ENCODE peak calls at places on chromosome 2, in eight cellular contexts. F is activated T-helper 1 cell treated with anti-CD3 and anti-CD28 coated beads, Interleukin-12 subunit alpha, Interleukin-12 subunit beta, Interleukin-2, Interleukin-4 antibody, amounts not matched to agents 30 ng/mL and 10 ng/mL and 1 ng/mL, durations not matched to agents 14 hours and 24 hours and 36 hours; V is cerebellar cortex; B is astrocyte of the hippocampus; Z is effector memory CD8-positive, alpha-beta T cell; U is hippocampal formation; D is mesothelial cell of epicardium; W is activated naive CD4-positive, alpha-beta T cell treated with anti-CD3 and anti-CD28 coated beads, Interleukin-2, amount 50 U/mL, for 72 hours. X is an unnamed sample.

GRCh38 chr2:19702267-19702666 is 199.5 kb downstream of the TTC32 start:
- DNase-seq in W (no peak), B (peak; percentile 9), Z (no peak), F (no peak), U (no peak), V (no peak), D (no peak), X (no peak)

GRCh38 chr2:204453730-204454167 is 91.5 kb upstream of the PARD3B start:
- DNase-seq in F (no peak), W (no peak), D (no peak), V (no peak), Z (no peak), B (peak; percentile 72), U (no peak), X (peak; percentile 73)

GRCh38 chr2:1741851-1742250 is 2.5 kb downstream of the PXDN start:
- DNase-seq in Z (no peak), V (no peak), U (no peak), F (no peak), W (no peak), D (no peak), B (peak; percentile 2), X (peak; percentile 45)

GRCh38 chr2:96661324-96661723 is 18.8 kb downstream of the FER1L5 start:
- DNase-seq in B (no peak), U (no peak), W (no peak), Z (no peak), V (no peak), F (no peak), D (no peak), X (no peak)

GRCh38 chr2:151757861-151758260 is 23.6 kb upstream of the NEB start:
- DNase-seq in Z (no peak), B (no peak), U (no peak), F (no peak), W (no peak), V (peak; percentile 22), D (no peak), X (no peak)

GRCh38 chr2:85987266-85988178 is 98.7 kb upstream of the ST3GAL5 start:
- DNase-seq in F (no peak), D (no peak), W (no peak), U (no peak), B (no peak), V (no peak), Z (no peak), X (no peak)

GRCh38 chr2:99544608-99545007 is 54.8 kb upstream of the REV1 start:
- DNase-seq in B (no peak), D (no peak), U (no peak), Z (no peak), F (no peak), V (no peak), W (no peak), X (no peak)

GRCh38 chr2:215952860-215953637 is 60.3 kb downstream of the MREG start:
- DNase-seq in W (no peak), V (no peak), B (no peak), D (no peak), Z (no peak), U (no peak), F (no peak), X (no peak)

GRCh38 chr2:187390891-187391290 is 57.2 kb downstream of the CALCRL start:
- DNase-seq in V (no peak), W (no peak), U (no peak), D (no peak), B (peak; percentile 73), F (no peak), Z (no peak), X (no peak)

GRCh38 chr2:221166283-221166682 is 405.8 kb downstream of the EPHA4 start:
- DNase-seq in B (no peak), F (no peak), V (no peak), D (no peak), U (no peak), W (no peak), Z (no peak), X (no peak)

GRCh38 chr2:68127358-68128242 is 30.1 kb upstream of the PNO1 start:
- DNase-seq in W (no peak), V (no peak), D (no peak), F (no peak), B (no peak), Z (no peak), U (no peak), X (no peak)

GRCh38 chr2:127411609-127412370 is 6.4 kb upstream of the PROC start:
- DNase-seq in U (peak; percentile 21), V (no peak), W (no peak), B (no peak), F (no peak), Z (no peak), D (no peak), X (no peak)

GRCh38 chr2:187576906-187577305 is 22.7 kb upstream of the TFPI start:
- DNase-seq in F (no peak), D (no peak), Z (no peak), V (no peak), B (no peak), U (no peak), W (no peak), X (no peak)

GRCh38 chr2:100987536-100987935 is 14.6 kb upstream of the RPL31 start:
- DNase-seq in F (no peak), W (no peak), D (no peak), B (no peak), Z (no peak), V (no peak), U (no peak), X (no peak)

GRCh38 chr2:8754056-8754790 is 72.4 kb downstream of the ID2 start:
- DNase-seq in D (no peak), V (peak; percentile 63), W (no peak), F (no peak), U (peak; percentile 36), B (peak; percentile 71), Z (no peak), X (no peak)

GRCh38 chr2:165576409-165576808 is 106.9 kb downstream of the CSRNP3 start:
- DNase-seq in D (no peak), U (no peak), W (no peak), F (no peak), Z (no peak), B (no peak), V (no peak), X (no peak)

GRCh38 chr2:9946818-9947217 is 4.7 kb upstream of the GRHL1 start:
- DNase-seq in D (no peak), W (no peak), Z (no peak), F (no peak), U (no peak), V (no peak), B (no peak), X (no peak)